ENCODE peak calls at places on chromosomes 13 and 19, in ten cellular contexts. One of them, this sample, is unnamed.
A peak's percentile ranks its signal among the peaks of the same experiment; 100 is the strongest.

GRCh38 chr19:28641395-28641794 is 571.6 kb downstream of the UQCRFS1 start:
- DNase-seq in endodermal cell: no peak
- DNase-seq in CD8-positive, alpha-beta T cell: no peak
- DNase-seq in left lung: no peak
- DNase-seq in mucosa of descending colon: no peak
- DNase-seq in K562: no peak
- DNase-seq in upper lobe of right lung: no peak
- DNase-seq in pancreas: no peak
- DNase-seq in ovary: no peak
- DNase-seq in Peyer's patch: no peak
- DNase-seq in this sample: no peak

GRCh38 chr13:73687087-73687486 is 447.1 kb downstream of the KLF12 start:
- DNase-seq in endodermal cell: no peak
- DNase-seq in CD8-positive, alpha-beta T cell: no peak
- DNase-seq in left lung: no peak
- DNase-seq in mucosa of descending colon: no peak
- DNase-seq in K562: no peak
- DNase-seq in upper lobe of right lung: no peak
- DNase-seq in pancreas: no peak
- DNase-seq in ovary: no peak
- DNase-seq in Peyer's patch: no peak
- DNase-seq in this sample: no peak

GRCh38 chr19:31070676-31071075 is 278.6 kb downstream of the TSHZ3 start:
- DNase-seq in endodermal cell: no peak
- DNase-seq in CD8-positive, alpha-beta T cell: no peak
- DNase-seq in left lung: no peak
- DNase-seq in mucosa of descending colon: no peak
- DNase-seq in K562: no peak
- DNase-seq in upper lobe of right lung: no peak
- DNase-seq in pancreas: no peak
- DNase-seq in ovary: no peak
- DNase-seq in Peyer's patch: no peak
- DNase-seq in this sample: no peak

GRCh38 chr19:57559008-57559403 is 657 bp downstream of the ZNF550 start:
- DNase-seq in endodermal cell: peak; percentile 64
- DNase-seq in CD8-positive, alpha-beta T cell: no peak
- DNase-seq in left lung: peak; percentile 39
- DNase-seq in mucosa of descending colon: peak; percentile 31
- DNase-seq in K562: peak; percentile 37
- DNase-seq in upper lobe of right lung: no peak
- DNase-seq in pancreas: no peak
- DNase-seq in ovary: no peak
- DNase-seq in Peyer's patch: no peak
- DNase-seq in this sample: no peak

GRCh38 chr19:48218964-48219363 is 36.7 kb downstream of the CARD8 start:
- DNase-seq in endodermal cell: no peak
- DNase-seq in CD8-positive, alpha-beta T cell: no peak
- DNase-seq in left lung: no peak
- DNase-seq in mucosa of descending colon: no peak
- DNase-seq in K562: no peak
- DNase-seq in upper lobe of right lung: no peak
- DNase-seq in pancreas: no peak
- DNase-seq in ovary: no peak
- DNase-seq in Peyer's patch: no peak
- DNase-seq in this sample: no peak

GRCh38 chr13:113585828-113586355 is 1.3 kb downstream of the TFDP1 start:
- DNase-seq in endodermal cell: peak; percentile 36
- DNase-seq in CD8-positive, alpha-beta T cell: no peak
- DNase-seq in left lung: no peak
- DNase-seq in mucosa of descending colon: no peak
- DNase-seq in K562: peak; percentile 23
- DNase-seq in upper lobe of right lung: peak; percentile 22
- DNase-seq in pancreas: peak; percentile 8
- DNase-seq in ovary: peak; percentile 3
- DNase-seq in Peyer's patch: peak; percentile 22
- DNase-seq in this sample: no peak

GRCh38 chr19:50173144-50173543 is 10.1 kb upstream of the IZUMO2 start:
- DNase-seq in endodermal cell: no peak
- DNase-seq in CD8-positive, alpha-beta T cell: no peak
- DNase-seq in left lung: no peak
- DNase-seq in mucosa of descending colon: peak; percentile 78
- DNase-seq in K562: no peak
- DNase-seq in upper lobe of right lung: no peak
- DNase-seq in pancreas: no peak
- DNase-seq in ovary: no peak
- DNase-seq in Peyer's patch: peak; percentile 83
- DNase-seq in this sample: no peak

GRCh38 chr13:107866007-107866665 is 349.2 kb downstream of the LIG4 start:
- DNase-seq in endodermal cell: peak; percentile 85
- DNase-seq in CD8-positive, alpha-beta T cell: no peak
- DNase-seq in left lung: no peak
- DNase-seq in mucosa of descending colon: no peak
- DNase-seq in K562: peak; percentile 65
- DNase-seq in upper lobe of right lung: peak; percentile 67
- DNase-seq in pancreas: peak; percentile 25
- DNase-seq in ovary: no peak
- DNase-seq in Peyer's patch: no peak
- DNase-seq in this sample: no peak

GRCh38 chr13:33445476-33445875 is 159.9 kb upstream of the STARD13 start:
- DNase-seq in endodermal cell: no peak
- DNase-seq in CD8-positive, alpha-beta T cell: no peak
- DNase-seq in left lung: no peak
- DNase-seq in mucosa of descending colon: no peak
- DNase-seq in K562: no peak
- DNase-seq in upper lobe of right lung: no peak
- DNase-seq in pancreas: no peak
- DNase-seq in ovary: no peak
- DNase-seq in Peyer's patch: no peak
- DNase-seq in this sample: no peak

GRCh38 chr19:53538378-53539109 is 599 bp downstream of the ZNF331 start:
- DNase-seq in endodermal cell: peak; percentile 56
- DNase-seq in CD8-positive, alpha-beta T cell: no peak
- DNase-seq in left lung: no peak
- DNase-seq in mucosa of descending colon: no peak
- DNase-seq in K562: no peak
- DNase-seq in upper lobe of right lung: no peak
- DNase-seq in pancreas: peak; percentile 22
- DNase-seq in ovary: no peak
- DNase-seq in Peyer's patch: no peak
- DNase-seq in this sample: no peak

GRCh38 chr19:53537126-53537522 is 821 bp upstream of the ZNF331 start:
- DNase-seq in endodermal cell: no peak
- DNase-seq in CD8-positive, alpha-beta T cell: no peak
- DNase-seq in left lung: no peak
- DNase-seq in mucosa of descending colon: no peak
- DNase-seq in K562: no peak
- DNase-seq in upper lobe of right lung: no peak
- DNase-seq in pancreas: no peak
- DNase-seq in ovary: no peak
- DNase-seq in Peyer's patch: no peak
- DNase-seq in this sample: no peak

GRCh38 chr19:53540091-53540490 is 2.1 kb downstream of the ZNF331 start:
- DNase-seq in endodermal cell: no peak
- DNase-seq in CD8-positive, alpha-beta T cell: no peak
- DNase-seq in left lung: no peak
- DNase-seq in mucosa of descending colon: no peak
- DNase-seq in K562: no peak
- DNase-seq in upper lobe of right lung: no peak
- DNase-seq in pancreas: no peak
- DNase-seq in ovary: no peak
- DNase-seq in Peyer's patch: no peak
- DNase-seq in this sample: no peak

GRCh38 chr19:53536223-53536543 is 1.8 kb upstream of the ZNF331 start:
- DNase-seq in endodermal cell: no peak
- DNase-seq in CD8-positive, alpha-beta T cell: no peak
- DNase-seq in left lung: no peak
- DNase-seq in mucosa of descending colon: no peak
- DNase-seq in K562: no peak
- DNase-seq in upper lobe of right lung: no peak
- DNase-seq in pancreas: no peak
- DNase-seq in ovary: no peak
- DNase-seq in Peyer's patch: no peak
- DNase-seq in this sample: no peak

DNA sequence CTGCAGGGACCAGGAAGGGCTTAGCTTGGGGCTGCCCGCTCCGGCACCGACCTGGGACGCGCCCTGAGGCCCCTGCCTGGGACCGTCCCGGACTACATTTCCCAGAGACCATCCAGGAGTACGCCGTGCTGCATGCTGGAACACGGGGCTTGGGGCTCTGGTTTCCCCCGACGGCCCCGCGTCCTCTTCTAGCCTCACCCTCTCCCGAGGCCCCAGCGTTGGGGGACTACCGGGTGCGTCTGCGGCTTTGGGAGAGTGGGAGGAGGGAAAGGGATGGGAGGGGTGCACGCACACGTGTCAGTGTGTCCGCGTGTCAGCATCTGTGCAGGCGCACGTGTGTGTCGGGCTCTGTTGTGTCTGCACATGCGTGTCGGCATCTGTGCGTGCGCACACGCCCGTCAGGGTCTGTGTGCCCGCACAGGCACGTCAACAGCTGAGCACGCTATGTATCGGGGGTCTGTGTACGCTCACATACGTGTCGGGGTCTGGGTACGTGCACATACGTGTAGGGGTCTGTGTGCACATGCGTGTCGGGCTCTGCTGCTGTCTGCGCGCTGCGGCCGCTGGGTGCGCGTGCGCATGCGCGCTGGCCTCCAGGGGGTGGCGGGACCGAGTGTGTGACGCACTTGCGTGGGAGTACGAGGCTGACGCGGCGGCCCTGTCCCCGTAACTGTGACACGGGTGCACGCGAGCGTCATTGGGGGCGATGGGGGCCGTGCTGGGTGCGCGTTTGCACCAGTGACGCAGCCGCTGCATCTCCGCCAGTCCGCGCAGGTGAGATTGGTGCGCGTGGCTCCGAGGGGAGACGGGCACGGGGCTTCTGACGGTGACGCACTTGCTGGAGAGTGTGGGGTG is at the start of gene ZNF331:
- DNase-seq in endodermal cell: peak; percentile 88
- DNase-seq in CD8-positive, alpha-beta T cell: peak; percentile 88
- DNase-seq in left lung: peak; percentile 84
- DNase-seq in mucosa of descending colon: peak; percentile 85
- DNase-seq in K562: no peak
- DNase-seq in upper lobe of right lung: peak; percentile 93
- DNase-seq in pancreas: peak; percentile 85
- DNase-seq in ovary: peak; percentile 75
- DNase-seq in Peyer's patch: peak; percentile 93
- DNase-seq in this sample: peak; percentile 74
- TF ChIP-seq CTCF in endodermal cell: peak; percentile 48
- TF ChIP-seq CTCF in CD8-positive, alpha-beta T cell: no peak
- TF ChIP-seq CTCF in left lung: peak; percentile 11
- TF ChIP-seq CTCF in mucosa of descending colon: no peak
- TF ChIP-seq CTCF in K562: no peak
- TF ChIP-seq CTCF in upper lobe of right lung: no peak
- TF ChIP-seq CTCF in pancreas: no peak
- TF ChIP-seq CTCF in ovary: no peak
- TF ChIP-seq CTCF in Peyer's patch: no peak
- TF ChIP-seq CTCF in this sample: no peak

GRCh38 chr19:13833330-13834265 is 38.4 kb downstream of the ZSWIM4 start:
- DNase-seq in endodermal cell: peak; percentile 99
- DNase-seq in CD8-positive, alpha-beta T cell: peak; percentile 92
- DNase-seq in left lung: peak; percentile 94
- DNase-seq in mucosa of descending colon: peak; percentile 99
- DNase-seq in K562: peak; percentile 99
- DNase-seq in upper lobe of right lung: peak; percentile 97
- DNase-seq in pancreas: peak; percentile 97
- DNase-seq in ovary: peak; percentile 95
- DNase-seq in Peyer's patch: peak; percentile 97
- DNase-seq in this sample: peak; percentile 94
- H3K4me1 ChIP-seq in endodermal cell: no peaks in the 10 kb centered on the region
- H3K4me1 ChIP-seq in CD8-positive, alpha-beta T cell: peaks cover 44% of the 10 kb centered on the region
- H3K4me1 ChIP-seq in left lung: peaks cover 63% of the 10 kb centered on the region
- H3K4me1 ChIP-seq in mucosa of descending colon: peaks cover 25% of the 10 kb centered on the region
- H3K4me1 ChIP-seq in K562: peaks cover 53% of the 10 kb centered on the region
- H3K4me1 ChIP-seq in upper lobe of right lung: peaks cover 52% of the 10 kb centered on the region
- H3K4me1 ChIP-seq in pancreas: no peaks in the 10 kb centered on the region
- H3K4me1 ChIP-seq in ovary: peaks cover 4% of the 10 kb centered on the region
- H3K4me1 ChIP-seq in Peyer's patch: peaks cover 57% of the 10 kb centered on the region
- H3K4me1 ChIP-seq in this sample: peaks cover 26% of the 10 kb centered on the region

DNA sequence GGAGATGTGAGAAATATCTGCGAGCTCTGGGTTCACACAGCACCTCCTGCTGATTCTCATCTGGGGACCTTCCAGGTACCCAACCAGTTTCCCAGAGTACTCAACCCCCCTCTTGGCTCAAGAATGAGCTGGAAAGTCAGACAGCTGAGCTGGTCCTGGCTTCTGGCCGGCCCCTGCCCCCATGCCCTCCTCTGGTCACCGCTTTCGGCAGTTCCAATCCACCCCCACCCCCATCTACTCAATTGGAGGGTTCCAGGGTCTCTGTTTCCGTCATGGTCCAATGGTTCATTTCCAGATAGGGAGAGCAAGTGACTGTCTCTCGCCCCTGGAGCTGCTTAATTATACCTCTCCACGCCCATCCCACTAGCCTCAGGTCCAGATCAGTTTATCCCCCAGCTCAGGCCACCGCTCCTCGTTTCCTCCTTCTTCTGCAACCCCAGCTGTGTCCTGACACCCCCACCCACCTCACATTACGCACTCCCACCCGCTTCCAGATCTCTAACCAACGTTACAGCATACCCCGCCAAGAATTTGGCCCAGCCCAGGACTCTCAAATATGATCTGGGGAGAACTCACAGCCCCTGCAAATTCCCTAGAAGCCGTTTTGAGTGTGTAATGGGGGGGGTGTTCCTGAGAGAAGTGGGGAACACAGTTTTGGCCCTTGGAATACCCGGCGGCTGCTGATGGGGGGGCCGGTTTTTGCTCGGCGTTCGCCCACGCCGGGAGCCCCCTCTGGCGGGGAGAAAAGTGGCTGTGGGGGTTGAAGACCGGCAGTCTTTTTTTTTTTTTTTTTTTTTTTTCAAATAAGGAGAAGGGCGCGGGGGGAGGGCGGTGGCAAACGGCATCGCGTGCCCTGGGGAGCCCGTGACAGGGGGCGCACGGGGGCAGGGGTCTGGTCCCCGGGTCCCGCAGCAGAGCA is 1.8 kb upstream of the PDE4A start:
- DNase-seq in endodermal cell: peak; percentile 72
- DNase-seq in CD8-positive, alpha-beta T cell: no peak
- DNase-seq in left lung: no peak
- DNase-seq in mucosa of descending colon: no peak
- DNase-seq in K562: peak; percentile 53
- DNase-seq in upper lobe of right lung: no peak
- DNase-seq in pancreas: no peak
- DNase-seq in ovary: no peak
- DNase-seq in Peyer's patch: no peak
- DNase-seq in this sample: no peak
- TF ChIP-seq CTCF in endodermal cell: no peak
- TF ChIP-seq CTCF in CD8-positive, alpha-beta T cell: no peak
- TF ChIP-seq CTCF in left lung: no peak
- TF ChIP-seq CTCF in mucosa of descending colon: no peak
- TF ChIP-seq CTCF in K562: peak; percentile 39
- TF ChIP-seq CTCF in upper lobe of right lung: no peak
- TF ChIP-seq CTCF in pancreas: no peak
- TF ChIP-seq CTCF in ovary: no peak
- TF ChIP-seq CTCF in Peyer's patch: no peak
- TF ChIP-seq CTCF in this sample: no peak

GRCh38 chr19:45574526-45574925 is 10.1 kb downstream of the OPA3 start:
- DNase-seq in endodermal cell: no peak
- DNase-seq in CD8-positive, alpha-beta T cell: no peak
- DNase-seq in left lung: no peak
- DNase-seq in mucosa of descending colon: no peak
- DNase-seq in K562: no peak
- DNase-seq in upper lobe of right lung: no peak
- DNase-seq in pancreas: no peak
- DNase-seq in ovary: no peak
- DNase-seq in Peyer's patch: no peak
- DNase-seq in this sample: no peak
- H3K4me1 ChIP-seq in endodermal cell: peaks cover 4% of the 10 kb centered on the region
- H3K4me1 ChIP-seq in CD8-positive, alpha-beta T cell: peaks cover 6% of the 10 kb centered on the region
- H3K4me1 ChIP-seq in left lung: peaks cover 13% of the 10 kb centered on the region
- H3K4me1 ChIP-seq in mucosa of descending colon: peaks cover 26% of the 10 kb centered on the region
- H3K4me1 ChIP-seq in K562: peaks cover 16% of the 10 kb centered on the region
- H3K4me1 ChIP-seq in upper lobe of right lung: peaks cover 16% of the 10 kb centered on the region
- H3K4me1 ChIP-seq in pancreas: peaks cover 15% of the 10 kb centered on the region
- H3K4me1 ChIP-seq in ovary: peaks cover 5% of the 10 kb centered on the region
- H3K4me1 ChIP-seq in Peyer's patch: peaks cover 22% of the 10 kb centered on the region
- H3K4me1 ChIP-seq in this sample: peaks cover 31% of the 10 kb centered on the region

This sample was measured in RWPE2.